ENCODE peak calls at places on chromosomes 16 and 17, in four cellular contexts. B is K562, D is GM12878, Y is HepG2. R is an unnamed sample.

GRCh38 chr17:65487161-65487560 is 74.3 kb downstream of the AXIN2 start:
- DNase-seq in Y (no peak), B (no peak), D (no peak), R (no peak)

GRCh38 chr16:85670840-85671239 is 17.9 kb downstream of the GINS2 start:
- DNase-seq in B (no peak), D (no peak), Y (no peak), R (no peak)

GRCh38 chr16:11400076-11400475 is 54.8 kb downstream of the RMI2 start:
- DNase-seq in D (no peak), B (no peak), Y (no peak), R (no peak)

GRCh38 chr17:28811594-28812135 is 30.9 kb downstream of the FAM222B start:
- DNase-seq in D (no peak), Y (peak), B (peak), R (no peak)

GRCh38 chr16:66397736-66398433 is 29.2 kb upstream of the BEAN1 start:
- DNase-seq in B (no peak), Y (no peak), D (no peak), R (no peak)

GRCh38 chr17:31842416-31843381 is 16.3 kb downstream of the COPRS start:
- DNase-seq in Y (peak), B (peak), D (no peak), R (peak)

GRCh38 chr17:44137891-44138709 is 3.6 kb upstream of the HROB start:
- DNase-seq in B (peak), D (no peak), Y (peak), R (peak)

GRCh38 chr16:12185563-12185962 is 209.0 kb downstream of the SNX29 start:
- DNase-seq in Y (no peak), D (no peak), B (no peak), R (no peak)

GRCh38 chr17:35856603-35857002 is 12.1 kb downstream of the HEATR9 start:
- DNase-seq in Y (no peak), B (no peak), D (no peak), R (no peak)

GRCh38 chr16:76292218-76292617 is 15.0 kb downstream of the CNTNAP4 start:
- DNase-seq in D (no peak), B (no peak), Y (no peak), R (no peak)

GRCh38 chr16:75323198-75323597 is 71.8 kb upstream of the BCAR1 start:
- DNase-seq in Y (no peak), D (no peak), B (no peak), R (no peak)

GRCh38 chr17:42456223-42457106 is 2.2 kb upstream of the ATP6V0A1 start:
- DNase-seq in B (peak), Y (no peak), D (peak), R (no peak)

GRCh38 chr16:11677451-11677951 is 9.2 kb downstream of the SNN start:
- DNase-seq in B (no peak), D (no peak), Y (no peak), R (no peak)

GRCh38 chr16:10828851-10829331 is 10.3 kb upstream of the TVP23A start:
- DNase-seq in D (no peak), B (no peak), Y (no peak), R (no peak)

GRCh38 chr16:58026705-58027340 is 1.3 kb downstream of the MMP15 start:
- DNase-seq in Y (no peak), B (peak), D (no peak), R (peak)

GRCh38 chr17:40068129-40068581 is 5.4 kb downstream of the THRA start:
- DNase-seq in Y (no peak), D (no peak), B (no peak), R (no peak)

GRCh38 chr16:30567160-30567990 is 4.1 kb downstream of the ZNF688 start:
- DNase-seq in Y (no peak), D (no peak), B (no peak), R (no peak)

GRCh38 chr16:89422905-89423630 is 67.3 kb downstream of the ANKRD11 start:
- DNase-seq in D (peak), Y (peak), B (no peak), R (no peak)

GRCh38 chr17:43367588-43368242 is 31.1 kb upstream of the ARL4D start:
- DNase-seq in B (no peak), Y (peak), D (peak), R (no peak)

GRCh38 chr16:67651039-67651438 is 6.1 kb downstream of the CARMIL2 start:
- DNase-seq in D (no peak), Y (no peak), B (no peak), R (no peak)

DNA sequence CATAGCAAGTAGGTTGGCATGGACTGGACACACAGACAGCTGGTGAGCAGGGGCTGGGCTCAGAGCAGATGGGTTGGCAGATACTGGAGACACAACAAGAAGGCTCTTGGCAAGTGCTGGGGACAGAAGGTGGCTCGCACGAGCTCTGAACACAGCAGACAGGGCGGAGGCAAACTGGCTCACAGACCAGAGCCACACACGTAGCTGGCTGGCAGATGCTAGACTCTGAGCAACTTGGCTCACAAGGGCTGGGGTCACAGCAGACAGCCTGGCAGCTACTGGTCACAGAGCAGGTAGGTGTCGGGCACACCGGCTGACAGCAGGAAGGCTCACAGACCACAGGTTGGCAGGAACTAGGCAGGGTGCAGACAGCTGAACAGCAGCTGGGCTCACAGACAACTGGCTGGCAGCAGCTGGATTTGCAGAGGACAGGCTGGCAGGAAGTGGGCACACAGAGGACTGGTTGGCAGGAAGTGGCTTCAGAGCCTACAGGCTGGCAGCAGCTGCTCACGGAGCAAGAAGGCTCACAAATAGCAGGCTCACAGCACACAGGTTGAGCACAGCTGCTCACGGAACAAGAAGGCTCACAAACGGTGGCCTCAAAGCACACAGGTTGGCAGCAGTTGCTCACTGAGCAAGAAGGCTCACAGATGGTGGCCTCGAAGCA is 725 bp downstream of the KRTAP16-1 start:
- DNase-seq in B (no peak), D (peak), Y (no peak), R (no peak)
- TF ChIP-seq ATF2 in B (no peak), D (no peak), Y (no peak), R (no peak)

GRCh38 chr17:49872776-49873377 is 25.0 kb upstream of the TAC4 start:
- DNase-seq in Y (no peak), D (no peak), B (no peak), R (no peak)
- TF ChIP-seq SP1 in Y (no peak), D (no peak), B (no peak), R (no peak)

GRCh38 chr17:60328679-60329078 is 63.3 kb downstream of the USP32 start:
- DNase-seq in Y (no peak), B (no peak), D (no peak), R (no peak)

GRCh38 chr17:60335289-60335688 is 56.6 kb downstream of the USP32 start:
- DNase-seq in Y (no peak), D (no peak), B (no peak), R (no peak)

GRCh38 chr17:60327870-60328362 is 64.0 kb downstream of the USP32 start:
- DNase-seq in Y (no peak), B (no peak), D (no peak), R (no peak)

GRCh38 chr17:60330731-60331130 is 61.2 kb downstream of the USP32 start:
- DNase-seq in D (no peak), B (no peak), Y (no peak), R (no peak)

DNA sequence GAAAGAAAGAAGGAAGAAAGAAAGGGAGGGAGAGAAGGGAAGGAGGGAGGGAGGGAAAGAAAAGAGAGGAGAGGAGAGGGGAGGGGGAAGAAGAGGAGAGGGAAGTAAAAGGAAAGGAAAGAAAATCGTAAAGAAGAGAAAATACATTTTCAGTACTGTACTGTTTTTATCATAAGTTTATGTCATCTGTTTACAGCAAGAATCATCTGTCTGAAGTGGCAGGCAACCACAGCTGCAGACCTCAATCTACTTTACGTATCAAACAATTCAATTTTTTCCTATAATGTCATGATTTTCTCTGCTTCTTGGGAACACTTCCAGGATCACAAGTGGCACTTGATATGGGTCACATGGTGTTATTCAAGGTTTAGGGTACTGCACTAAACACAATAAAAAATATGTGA is 58.3 kb downstream of the USP32 start:
- DNase-seq in B (no peak), Y (no peak), D (no peak), R (no peak)
- TF ChIP-seq ATF2 in B (no peak), Y (no peak), D (no peak), R (no peak)

GRCh38 chr17:83181991-83182619 is 102.7 kb downstream of the METRNL start:
- DNase-seq in B (no peak), Y (no peak), D (no peak), R (peak)

GRCh38 chr17:83183150-83183820 is 103.9 kb downstream of the METRNL start:
- DNase-seq in Y (no peak), B (no peak), D (no peak), R (peak)

GRCh38 chr17:83182620-83183063 is 103.2 kb downstream of the METRNL start:
- DNase-seq in D (no peak), Y (no peak), B (no peak), R (peak)

GRCh38 chr17:83185023-83186002 is 105.9 kb downstream of the METRNL start:
- DNase-seq in D (no peak), Y (no peak), B (no peak), R (no peak)

DNA sequence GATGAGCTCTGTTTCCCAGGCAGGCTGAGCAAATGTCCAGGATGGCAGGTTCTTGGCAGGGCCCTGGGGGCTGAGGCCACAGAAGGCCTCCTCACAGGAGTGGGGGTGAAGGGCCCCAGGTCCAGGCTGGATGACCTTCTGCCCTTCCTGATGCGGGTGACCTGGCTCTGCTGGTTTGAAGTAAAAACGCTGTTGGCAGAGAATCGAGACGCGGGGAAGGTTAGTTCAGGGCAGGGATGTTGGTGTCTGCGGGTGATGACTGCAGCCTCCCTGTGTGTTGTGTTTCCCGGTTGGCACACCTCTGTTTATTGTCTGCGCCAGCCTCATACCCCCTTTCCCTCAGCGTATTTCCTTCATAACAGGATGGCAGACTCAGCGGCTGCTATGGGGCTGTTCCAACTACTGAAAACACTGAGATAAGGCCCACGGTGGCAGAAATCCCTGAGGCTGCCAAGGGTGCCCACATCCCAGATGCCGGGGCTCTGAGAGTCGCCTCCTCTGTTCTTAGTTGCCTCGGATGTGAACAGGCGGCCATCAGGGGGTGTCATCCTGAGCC is 104.6 kb downstream of the METRNL start:
- DNase-seq in B (no peak), Y (no peak), D (no peak), R (no peak)
- TF ChIP-seq SP1 in B (no peak), Y (no peak), D (no peak), R (no peak)

GRCh38 chr17:39045948-39046679 is 78.9 kb upstream of the FBXO47 start:
- DNase-seq in B (no peak), D (no peak), Y (no peak), R (peak)

GRCh38 chr17:39054111-39054645 is 87.0 kb upstream of the FBXO47 start:
- DNase-seq in B (no peak), D (no peak), Y (no peak), R (no peak)

DNA sequence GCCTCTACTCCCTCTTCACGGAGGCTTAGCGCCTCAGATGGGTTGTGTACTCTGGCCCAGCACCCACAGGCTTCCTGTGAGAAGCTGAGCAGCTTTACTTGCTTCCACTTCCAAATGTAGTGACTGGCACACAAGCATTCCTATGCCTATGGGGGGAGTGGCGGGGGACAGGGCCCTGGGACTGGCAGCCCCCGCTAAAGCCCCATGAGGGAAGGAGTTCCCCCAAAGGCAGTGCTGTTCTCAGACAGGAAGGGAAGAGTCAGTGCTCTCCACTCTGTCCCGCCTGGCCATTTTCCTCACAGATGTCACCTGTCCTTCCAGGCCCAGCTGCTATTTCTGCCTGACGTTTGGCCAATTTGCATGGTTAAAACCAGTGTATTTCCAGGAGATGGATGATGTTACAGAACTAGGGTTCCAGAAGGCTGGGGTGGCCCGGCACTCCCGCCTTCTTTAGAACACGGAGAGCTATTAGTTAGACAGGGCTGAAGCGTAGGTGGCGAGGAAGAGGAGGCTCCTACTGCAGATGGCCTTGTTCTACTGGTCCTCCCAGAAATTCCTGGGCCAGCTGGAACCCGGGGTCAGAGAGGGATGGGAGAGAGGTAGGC is 83.9 kb upstream of the FBXO47 start:
- DNase-seq in B (no peak), D (no peak), Y (no peak), R (no peak)
- TF ChIP-seq ATF2 in B (no peak), D (no peak), Y (no peak), R (no peak)

DNA sequence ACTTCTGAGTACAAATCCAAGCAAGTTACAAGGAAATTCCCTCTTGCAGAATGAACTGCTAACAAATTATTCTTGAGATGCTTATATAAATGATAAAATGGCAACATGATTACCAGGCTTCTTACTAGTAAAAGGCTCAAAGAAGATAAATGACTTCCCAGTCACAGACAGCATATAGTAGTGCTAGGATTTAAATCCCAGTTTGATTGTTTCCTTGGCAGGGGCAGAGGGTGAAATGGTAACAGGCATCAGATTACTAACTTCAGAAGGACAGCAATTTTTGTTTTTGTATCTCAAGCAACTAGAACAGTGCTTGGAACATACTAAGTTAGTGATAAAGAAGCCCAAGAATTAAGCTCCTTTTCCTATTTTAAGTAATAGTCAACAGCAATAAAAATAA is 102.8 kb downstream of the SSH2 start:
- DNase-seq in B (no peak), Y (no peak), D (no peak), R (no peak)
- TF ChIP-seq SP1 in B (no peak), Y (no peak), D (no peak), R (no peak)

GRCh38 chr16:49644143-49644460 is 211.8 kb downstream of the ZNF423 start:
- DNase-seq in Y (no peak), D (no peak), B (no peak), R (no peak)
- TF ChIP-seq ATF2 in Y (no peak), D (no peak), B (no peak), R (no peak)

DNA sequence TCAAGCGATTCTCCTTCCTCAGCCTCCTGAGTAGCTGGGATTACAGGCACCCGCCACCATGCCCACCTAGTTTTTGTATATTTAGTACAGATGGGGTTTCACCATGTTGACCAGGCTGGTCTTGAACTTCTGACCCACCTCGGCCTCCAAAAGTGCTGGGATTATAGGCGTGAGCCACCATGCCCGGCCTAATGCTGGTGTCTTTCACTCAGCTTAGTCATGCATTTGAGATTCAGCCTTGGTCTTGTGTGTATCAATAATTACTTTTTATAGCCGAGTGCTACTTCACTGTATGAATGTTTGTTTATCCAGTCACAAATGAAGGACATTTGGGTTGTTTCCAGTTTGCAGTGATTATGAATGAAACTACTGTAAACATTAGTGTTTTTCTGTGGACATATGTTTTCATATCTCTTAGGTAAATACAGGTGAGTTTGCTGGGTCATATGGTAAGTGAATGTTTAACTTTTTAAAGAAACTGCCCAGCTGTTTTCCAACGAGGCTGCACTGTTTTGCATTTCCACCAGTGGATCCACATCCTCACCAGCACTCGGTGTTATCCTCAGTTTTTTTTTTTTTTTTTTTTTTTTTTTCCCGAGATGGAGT is 11.0 kb upstream of the PLCG2 start:
- DNase-seq in Y (peak), B (no peak), D (no peak), R (no peak)
- TF ChIP-seq SP1 in Y (no peak), B (no peak), D (no peak), R (no peak)

DNA sequence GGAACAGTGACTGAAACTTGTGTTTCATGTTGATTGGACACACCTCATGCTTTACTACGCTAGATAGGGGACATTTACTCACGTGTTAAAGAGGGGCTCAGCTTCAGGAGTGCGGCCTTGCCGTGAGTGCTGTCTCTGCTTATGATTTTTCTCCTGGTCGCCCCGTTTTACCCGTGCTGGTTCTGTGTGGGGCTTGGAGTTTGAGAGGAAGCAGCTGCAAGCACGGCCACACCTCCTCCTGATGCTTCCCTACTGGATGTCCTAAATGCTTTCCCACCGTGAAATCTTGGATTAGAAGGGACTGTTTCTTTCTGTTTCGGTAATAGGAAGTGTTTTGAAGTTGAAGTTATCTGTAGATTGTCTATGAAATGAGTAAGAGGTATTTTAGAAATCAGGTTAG is 54.0 kb upstream of the ZNF750 start:
- DNase-seq in D (no peak), Y (no peak), B (no peak), R (no peak)
- TF ChIP-seq ATF2 in D (no peak), Y (no peak), B (no peak), R (no peak)

DNA sequence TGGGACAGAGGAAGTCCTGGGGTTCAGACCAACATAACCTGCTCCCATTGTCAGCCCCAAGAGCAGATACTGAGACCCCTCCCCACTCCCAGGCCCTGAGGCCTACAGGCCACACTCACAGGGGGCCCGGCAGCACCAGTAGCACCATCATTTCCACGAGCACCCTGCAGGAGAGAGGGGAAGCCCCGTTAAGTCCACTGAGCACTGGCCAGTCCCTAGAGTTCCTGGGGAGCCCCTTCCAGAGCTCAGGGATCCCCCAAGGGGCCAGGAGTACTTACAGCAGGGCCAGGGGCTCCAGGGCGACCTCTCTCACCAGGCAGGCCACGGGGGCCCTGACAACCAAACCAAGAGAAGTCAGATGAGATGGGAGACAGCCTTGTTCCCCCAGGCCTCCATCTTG is 5.4 kb downstream of the COL1A1 start:
- DNase-seq in Y (no peak), B (no peak), D (no peak), R (no peak)
- TF ChIP-seq SP1 in Y (no peak), B (no peak), D (no peak), R (no peak)